ENCODE peak calls at places on chromosomes 3 and 15, in seven cellular contexts. One of them, this sample, is unnamed. For H3K4me1, the result is how much of the 10 kb centered on the place peaks cover.

GRCh38 chr3:196638922-196639516 is 475 bp upstream of the NRROS start:
- DNase-seq in left ventricle myocardium inferior: no peak
- DNase-seq in Peyer's patch: no peak
- DNase-seq in Panc1: no peak
- DNase-seq in iPS DF 6.9: no peak
- DNase-seq in stomach: no peak
- DNase-seq in neural progenitor cell: no peak
- DNase-seq in this sample: no peak

GRCh38 chr3:194941360-194941955 is 255.8 kb downstream of the FAM43A start:
- DNase-seq in Peyer's patch: no peak
- DNase-seq in stomach: no peak
- DNase-seq in Panc1: no peak
- DNase-seq in iPS DF 6.9: no peak
- DNase-seq in left ventricle myocardium inferior: no peak
- DNase-seq in neural progenitor cell: no peak
- DNase-seq in this sample: no peak

GRCh38 chr15:94164202-94164807 is 67.1 kb upstream of the MCTP2 start:
- DNase-seq in Peyer's patch: peak
- DNase-seq in left ventricle myocardium inferior: no peak
- DNase-seq in Panc1: no peak
- DNase-seq in neural progenitor cell: peak
- DNase-seq in iPS DF 6.9: peak
- DNase-seq in stomach: peak
- DNase-seq in this sample: peak

GRCh38 chr15:67164811-67165652 is 89.4 kb downstream of the AAGAB start:
- DNase-seq in left ventricle myocardium inferior: peak
- DNase-seq in Peyer's patch: peak
- DNase-seq in Panc1: no peak
- DNase-seq in stomach: no peak
- DNase-seq in neural progenitor cell: peak
- DNase-seq in iPS DF 6.9: no peak
- DNase-seq in this sample: no peak

GRCh38 chr3:51934139-51934850 is 7.4 kb downstream of the RRP9 start:
- DNase-seq in stomach: peak
- DNase-seq in Peyer's patch: no peak
- DNase-seq in left ventricle myocardium inferior: no peak
- DNase-seq in neural progenitor cell: no peak
- DNase-seq in iPS DF 6.9: no peak
- DNase-seq in Panc1: no peak
- DNase-seq in this sample: no peak

GRCh38 chr3:54213910-54214309 is 91.6 kb downstream of the CACNA2D3 start:
- DNase-seq in neural progenitor cell: no peak
- DNase-seq in Peyer's patch: no peak
- DNase-seq in Panc1: no peak
- DNase-seq in left ventricle myocardium inferior: no peak
- DNase-seq in iPS DF 6.9: no peak
- DNase-seq in stomach: no peak
- DNase-seq in this sample: no peak

GRCh38 chr15:31488437-31489204 is 162.0 kb downstream of the KLF13 start:
- DNase-seq in Peyer's patch: peak
- DNase-seq in neural progenitor cell: peak
- DNase-seq in iPS DF 6.9: peak
- DNase-seq in Panc1: peak
- DNase-seq in stomach: peak
- DNase-seq in left ventricle myocardium inferior: no peak
- DNase-seq in this sample: peak

GRCh38 chr3:153277029-153277428 is 115.0 kb downstream of the RAP2B start:
- DNase-seq in neural progenitor cell: no peak
- DNase-seq in stomach: no peak
- DNase-seq in Panc1: no peak
- DNase-seq in iPS DF 6.9: no peak
- DNase-seq in Peyer's patch: no peak
- DNase-seq in left ventricle myocardium inferior: no peak
- DNase-seq in this sample: no peak

GRCh38 chr15:30984542-30984941 is 6.9 kb downstream of the MTMR10 start:
- DNase-seq in neural progenitor cell: no peak
- DNase-seq in iPS DF 6.9: no peak
- DNase-seq in Peyer's patch: no peak
- DNase-seq in stomach: no peak
- DNase-seq in left ventricle myocardium inferior: no peak
- DNase-seq in Panc1: no peak
- DNase-seq in this sample: no peak

DNA sequence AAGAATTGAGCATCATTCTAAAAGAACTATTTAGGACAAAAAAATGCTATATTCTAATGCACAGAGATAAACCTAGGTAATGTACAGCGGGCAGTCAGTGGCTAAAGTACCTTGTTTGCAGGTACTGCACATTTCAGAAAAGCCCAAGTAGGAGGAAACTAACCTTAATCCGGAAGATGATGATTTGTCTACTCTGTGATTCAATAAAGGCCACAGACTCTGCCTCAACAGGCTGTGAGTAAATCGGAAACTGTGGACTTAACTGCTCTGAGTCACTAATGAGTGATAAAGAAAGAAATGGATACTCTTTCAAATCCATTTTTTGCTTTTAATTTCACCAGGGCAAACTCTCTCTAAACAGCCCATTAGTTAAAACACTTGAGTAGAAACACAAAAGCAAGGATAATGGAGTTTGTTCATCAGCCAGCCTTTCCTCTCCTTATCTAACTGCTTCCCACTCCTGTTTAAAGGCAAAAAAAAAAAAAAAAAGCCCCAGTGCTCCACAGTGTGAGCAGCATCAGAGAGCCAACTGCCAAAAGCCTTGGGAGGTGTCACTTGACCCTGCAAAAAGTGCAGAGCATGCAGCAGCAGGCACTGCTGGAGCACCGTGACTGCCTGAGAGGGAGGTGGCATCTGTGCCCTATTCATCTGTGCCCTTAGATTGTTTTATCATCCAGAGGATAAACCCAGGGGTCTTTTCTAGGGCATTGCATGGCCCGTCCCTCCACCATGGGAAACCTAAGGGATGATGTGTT is 187.7 kb downstream of the SATB1 start:
- DNase-seq in stomach: no peak
- DNase-seq in iPS DF 6.9: no peak
- DNase-seq in Peyer's patch: no peak
- DNase-seq in left ventricle myocardium inferior: no peak
- DNase-seq in neural progenitor cell: no peak
- DNase-seq in Panc1: no peak
- DNase-seq in this sample: no peak
- H3K4me1 ChIP-seq in stomach: under half
- H3K4me1 ChIP-seq in iPS DF 6.9: under half
- H3K4me1 ChIP-seq in Peyer's patch: under half
- H3K4me1 ChIP-seq in left ventricle myocardium inferior: under half
- H3K4me1 ChIP-seq in neural progenitor cell: under half
- H3K4me1 ChIP-seq in Panc1: under half
- H3K4me1 ChIP-seq in this sample: under half

GRCh38 chr3:122269045-122269444 is 56.0 kb upstream of the CSTA start:
- DNase-seq in iPS DF 6.9: no peak
- DNase-seq in stomach: no peak
- DNase-seq in neural progenitor cell: no peak
- DNase-seq in left ventricle myocardium inferior: no peak
- DNase-seq in Panc1: no peak
- DNase-seq in Peyer's patch: no peak
- DNase-seq in this sample: no peak
- H3K4me1 ChIP-seq in iPS DF 6.9: under half
- H3K4me1 ChIP-seq in stomach: under half
- H3K4me1 ChIP-seq in neural progenitor cell: under half
- H3K4me1 ChIP-seq in left ventricle myocardium inferior: under half
- H3K4me1 ChIP-seq in Panc1: under half
- H3K4me1 ChIP-seq in Peyer's patch: under half
- H3K4me1 ChIP-seq in this sample: under half

DNA sequence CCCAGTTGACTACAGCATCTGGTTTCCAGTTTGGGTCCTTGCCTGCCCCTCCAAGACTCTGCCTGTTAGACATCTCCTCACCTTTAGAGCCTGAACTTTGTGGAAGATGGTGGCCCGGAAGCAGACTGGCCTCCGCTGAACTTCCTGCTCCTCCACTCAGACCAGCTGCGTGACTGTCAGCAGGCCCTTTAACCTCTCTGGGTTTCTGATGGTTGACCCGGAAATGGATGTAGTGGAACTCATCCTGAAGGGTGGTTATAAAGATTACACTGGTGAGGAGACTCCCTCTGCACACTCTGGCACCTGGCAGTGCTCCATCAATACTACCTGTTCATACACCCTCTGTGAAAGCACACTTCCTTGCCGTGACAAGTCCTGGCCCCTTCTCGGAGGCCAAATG is 151.9 kb upstream of the TLE3 start:
- DNase-seq in Peyer's patch: no peak
- DNase-seq in Panc1: no peak
- DNase-seq in neural progenitor cell: no peak
- DNase-seq in stomach: no peak
- DNase-seq in iPS DF 6.9: no peak
- DNase-seq in left ventricle myocardium inferior: no peak
- DNase-seq in this sample: no peak
- H3K4me1 ChIP-seq in Peyer's patch: under half
- H3K4me1 ChIP-seq in Panc1: under half
- H3K4me1 ChIP-seq in neural progenitor cell: under half
- H3K4me1 ChIP-seq in stomach: under half
- H3K4me1 ChIP-seq in iPS DF 6.9: under half
- H3K4me1 ChIP-seq in left ventricle myocardium inferior: under half
- H3K4me1 ChIP-seq in this sample: under half

GRCh38 chr15:63818191-63818590 is 15.6 kb downstream of the HERC1 start:
- DNase-seq in Peyer's patch: no peak
- DNase-seq in neural progenitor cell: peak
- DNase-seq in stomach: no peak
- DNase-seq in left ventricle myocardium inferior: no peak
- DNase-seq in iPS DF 6.9: no peak
- DNase-seq in Panc1: no peak
- DNase-seq in this sample: no peak

GRCh38 chr15:63818628-63819027 is 15.1 kb downstream of the HERC1 start:
- DNase-seq in Panc1: no peak
- DNase-seq in left ventricle myocardium inferior: no peak
- DNase-seq in iPS DF 6.9: no peak
- DNase-seq in stomach: no peak
- DNase-seq in Peyer's patch: no peak
- DNase-seq in neural progenitor cell: no peak
- DNase-seq in this sample: no peak

GRCh38 chr15:63819645-63820044 is 14.1 kb downstream of the HERC1 start:
- DNase-seq in neural progenitor cell: no peak
- DNase-seq in Peyer's patch: no peak
- DNase-seq in left ventricle myocardium inferior: no peak
- DNase-seq in iPS DF 6.9: no peak
- DNase-seq in stomach: no peak
- DNase-seq in Panc1: no peak
- DNase-seq in this sample: no peak

GRCh38 chr15:63823253-63823844 is 10.4 kb downstream of the HERC1 start:
- DNase-seq in stomach: no peak
- DNase-seq in Peyer's patch: no peak
- DNase-seq in Panc1: no peak
- DNase-seq in iPS DF 6.9: no peak
- DNase-seq in left ventricle myocardium inferior: no peak
- DNase-seq in neural progenitor cell: no peak
- DNase-seq in this sample: no peak

DNA sequence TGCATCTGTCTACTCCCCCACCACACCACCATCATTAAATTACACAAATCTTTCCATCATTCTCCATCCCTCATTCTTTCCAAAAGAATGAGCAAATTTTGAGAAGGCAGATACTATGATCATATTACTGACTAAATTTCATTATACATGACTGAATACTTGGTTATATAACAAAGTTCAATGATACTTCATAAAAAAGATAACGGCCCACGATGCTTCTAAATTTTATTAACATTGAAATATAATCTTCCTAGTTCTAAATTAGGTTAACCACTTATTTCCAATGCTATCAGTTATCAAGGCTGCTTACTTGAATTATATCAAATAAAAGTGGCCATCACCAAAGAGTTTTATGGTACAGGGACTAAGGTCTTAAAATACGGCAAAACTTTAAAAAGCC is 13.5 kb downstream of the HERC1 start:
- DNase-seq in iPS DF 6.9: no peak
- DNase-seq in left ventricle myocardium inferior: no peak
- DNase-seq in Peyer's patch: no peak
- DNase-seq in stomach: no peak
- DNase-seq in neural progenitor cell: no peak
- DNase-seq in Panc1: no peak
- DNase-seq in this sample: no peak
- H3K4me1 ChIP-seq in iPS DF 6.9: under half
- H3K4me1 ChIP-seq in left ventricle myocardium inferior: half or more
- H3K4me1 ChIP-seq in Peyer's patch: under half
- H3K4me1 ChIP-seq in stomach: half or more
- H3K4me1 ChIP-seq in neural progenitor cell: under half
- H3K4me1 ChIP-seq in Panc1: under half
- H3K4me1 ChIP-seq in this sample: under half

DNA sequence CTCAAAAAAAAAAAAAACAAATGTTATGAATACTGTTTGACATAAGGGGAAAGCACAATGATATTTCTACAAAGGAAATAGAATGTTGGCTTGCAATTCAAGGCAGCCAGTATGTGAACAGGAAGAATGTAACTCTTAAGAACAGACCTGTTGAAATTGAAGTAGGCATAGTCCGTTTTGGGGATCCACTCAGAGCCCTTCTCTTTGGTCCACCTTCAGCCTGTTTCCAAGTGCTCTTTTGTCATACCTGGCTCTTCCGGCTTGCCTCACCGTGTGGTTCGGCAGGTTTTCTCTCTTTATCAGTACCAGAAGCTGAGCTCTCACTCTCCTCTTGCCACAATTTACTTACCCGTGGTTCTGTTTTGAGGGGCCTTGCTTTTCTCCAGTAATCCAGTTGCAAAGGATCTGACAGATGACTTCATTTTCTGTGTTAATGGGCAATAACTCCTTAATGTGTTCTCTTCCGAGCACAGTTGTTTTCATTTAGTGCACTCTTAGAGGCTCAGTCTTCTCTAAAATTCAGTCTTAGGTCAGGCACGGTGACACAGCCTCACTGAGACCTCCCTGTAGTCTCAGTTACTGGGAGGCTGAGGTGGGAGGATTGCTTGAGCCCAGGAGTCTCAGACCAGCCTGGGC is 6.7 kb downstream of the ABHD17C start:
- DNase-seq in Peyer's patch: no peak
- DNase-seq in stomach: peak
- DNase-seq in left ventricle myocardium inferior: no peak
- DNase-seq in neural progenitor cell: no peak
- DNase-seq in iPS DF 6.9: no peak
- DNase-seq in Panc1: no peak
- DNase-seq in this sample: no peak
- H3K4me1 ChIP-seq in Peyer's patch: under half
- H3K4me1 ChIP-seq in stomach: half or more
- H3K4me1 ChIP-seq in left ventricle myocardium inferior: under half
- H3K4me1 ChIP-seq in neural progenitor cell: under half
- H3K4me1 ChIP-seq in iPS DF 6.9: under half
- H3K4me1 ChIP-seq in Panc1: under half
- H3K4me1 ChIP-seq in this sample: under half

GRCh38 chr3:50245251-50245745 is 9.3 kb downstream of the GNAI2 start:
- DNase-seq in stomach: no peak
- DNase-seq in iPS DF 6.9: no peak
- DNase-seq in Peyer's patch: no peak
- DNase-seq in neural progenitor cell: peak
- DNase-seq in Panc1: no peak
- DNase-seq in left ventricle myocardium inferior: no peak
- DNase-seq in this sample: no peak
- H3K4me1 ChIP-seq in stomach: half or more
- H3K4me1 ChIP-seq in iPS DF 6.9: under half
- H3K4me1 ChIP-seq in Peyer's patch: under half
- H3K4me1 ChIP-seq in neural progenitor cell: half or more
- H3K4me1 ChIP-seq in Panc1: half or more
- H3K4me1 ChIP-seq in left ventricle myocardium inferior: half or more
- H3K4me1 ChIP-seq in this sample: half or more

DNA sequence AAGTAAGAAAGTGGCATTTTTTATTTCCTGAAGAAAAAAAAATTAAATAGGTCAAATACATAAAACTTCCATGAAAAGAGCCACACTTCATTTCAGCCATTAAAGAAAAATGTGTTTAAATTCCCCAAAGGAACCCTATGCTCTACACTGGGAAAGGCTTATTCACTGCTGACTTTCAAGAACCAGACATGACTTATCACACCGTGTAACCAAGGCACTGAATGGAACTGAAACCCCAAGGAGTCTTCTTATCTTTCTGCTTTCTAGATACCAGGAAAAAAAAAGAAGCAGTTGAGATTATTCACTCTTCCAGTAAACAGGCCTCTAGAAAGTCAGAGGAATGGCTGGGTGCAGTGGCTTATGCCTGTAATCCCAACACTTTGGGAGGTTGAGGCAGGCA is 44.4 kb downstream of the OSBPL10 start:
- DNase-seq in neural progenitor cell: no peak
- DNase-seq in iPS DF 6.9: no peak
- DNase-seq in Peyer's patch: no peak
- DNase-seq in Panc1: no peak
- DNase-seq in left ventricle myocardium inferior: no peak
- DNase-seq in stomach: no peak
- DNase-seq in this sample: no peak
- H3K4me1 ChIP-seq in neural progenitor cell: under half
- H3K4me1 ChIP-seq in iPS DF 6.9: under half
- H3K4me1 ChIP-seq in Peyer's patch: under half
- H3K4me1 ChIP-seq in Panc1: under half
- H3K4me1 ChIP-seq in left ventricle myocardium inferior: under half
- H3K4me1 ChIP-seq in stomach: under half
- H3K4me1 ChIP-seq in this sample: under half